ENCODE peak calls at places on chromosomes 3 and 15, in four cellular contexts. H, B, N and W are unnamed samples.

GRCh38 chr3:136106101-136106500 is 90.0 kb downstream of the MSL2 start:
- DNase-seq in H (no peak), B (no peak), N (no peak), W (no peak)

GRCh38 chr3:57017481-57017880 is 43.0 kb upstream of the SPATA12 start:
- DNase-seq in H (no peak), B (no peak), N (no peak), W (no peak)

GRCh38 chr15:57263520-57263919 is 112.8 kb upstream of the CGNL1 start:
- DNase-seq in H (no peak), B (no peak), N (no peak), W (no peak)

GRCh38 chr3:156628095-156628690 is 46.2 kb upstream of the TIPARP start:
- DNase-seq in H (peak; percentile 39), B (no peak), N (peak; percentile 38), W (no peak)

GRCh38 chr15:69992326-69992725 is 105.4 kb downstream of the TLE3 start:
- DNase-seq in H (peak; percentile 27), B (no peak), N (no peak), W (no peak)

GRCh38 chr3:5309181-5309580 is 121.7 kb downstream of the EDEM1 start:
- DNase-seq in H (no peak), B (no peak), N (no peak), W (no peak)

GRCh38 chr15:95845862-95846515 is 484.5 kb upstream of the NR2F2 start:
- DNase-seq in H (no peak), B (no peak), N (no peak), W (no peak)

GRCh38 chr15:52247032-52247431 is 48.6 kb downstream of the MYO5C start:
- DNase-seq in H (peak; percentile 71), B (no peak), N (no peak), W (no peak)

GRCh38 chr15:41866872-41867579 is 26.8 kb downstream of the SPTBN5 start:
- DNase-seq in H (no peak), B (no peak), N (no peak), W (no peak)

GRCh38 chr3:99669879-99670555 is 31.6 kb downstream of the COL8A1 start:
- DNase-seq in H (peak; percentile 83), B (no peak), N (no peak), W (no peak)

GRCh38 chr3:59862686-59863085 is 812.9 kb upstream of the CFAP20DC start:
- DNase-seq in H (peak; percentile 10), B (no peak), N (no peak), W (no peak)

GRCh38 chr15:41495736-41496599 is 2.3 kb downstream of the ITPKA start:
- DNase-seq in H (no peak), B (no peak), N (peak; percentile 82), W (no peak)

GRCh38 chr3:120147072-120147871 is 53.0 kb upstream of the GSK3B start:
- DNase-seq in H (no peak), B (peak; percentile 17), N (peak; percentile 65), W (peak; percentile 14)

GRCh38 chr3:52046914-52047239 is 9.5 kb downstream of the DUSP7 start:
- DNase-seq in H (no peak), B (no peak), N (no peak), W (no peak)
- H3K27ac ChIP-seq in H (peak overlapping the region; percentile 94), B (no peak overlapping the region), N (no peak overlapping the region), W (no peak overlapping the region)

GRCh38 chr3:172679599-172679998 is 31.3 kb downstream of the NCEH1 start:
- DNase-seq in H (no peak), B (no peak), N (no peak), W (no peak)
- H3K4me3 ChIP-seq in H (no peak overlapping the region), B (no peak overlapping the region), N (no peak overlapping the region), W (no peak overlapping the region)

DNA sequence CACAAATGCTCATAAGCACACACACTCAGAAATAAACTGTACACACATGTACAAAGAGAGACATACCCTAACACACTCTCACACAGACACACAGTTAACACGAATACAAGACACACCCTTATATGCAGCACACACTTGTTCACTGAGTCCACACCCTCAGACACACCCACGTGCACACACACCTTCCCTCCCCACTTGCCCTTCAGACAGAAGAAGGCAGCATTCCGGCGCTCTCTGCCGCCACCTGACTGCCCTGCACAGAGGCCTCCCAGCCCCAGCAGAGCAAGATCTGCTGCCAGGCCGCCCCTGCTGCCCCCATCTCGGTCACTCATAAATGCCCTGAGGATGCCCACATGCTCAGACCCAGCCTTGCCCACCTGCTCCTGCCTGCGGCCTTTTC is 71.0 kb downstream of the EPHB3 start:
- DNase-seq in H (no peak), B (no peak), N (no peak), W (no peak)
- H3K27me3 ChIP-seq in H (no peaks in the 10 kb centered on the region), B (no peaks in the 10 kb centered on the region), N (no peaks in the 10 kb centered on the region), W (no peaks in the 10 kb centered on the region)

GRCh38 chr3:50272911-50273688 is 4.2 kb downstream of the SEMA3B start:
- DNase-seq in H (peak; percentile 81), B (peak; percentile 73), N (peak; percentile 90), W (peak; percentile 73)
- H3K27ac ChIP-seq in H (no peak overlapping the region), B (no peak overlapping the region), N (no peak overlapping the region), W (no peak overlapping the region)

DNA sequence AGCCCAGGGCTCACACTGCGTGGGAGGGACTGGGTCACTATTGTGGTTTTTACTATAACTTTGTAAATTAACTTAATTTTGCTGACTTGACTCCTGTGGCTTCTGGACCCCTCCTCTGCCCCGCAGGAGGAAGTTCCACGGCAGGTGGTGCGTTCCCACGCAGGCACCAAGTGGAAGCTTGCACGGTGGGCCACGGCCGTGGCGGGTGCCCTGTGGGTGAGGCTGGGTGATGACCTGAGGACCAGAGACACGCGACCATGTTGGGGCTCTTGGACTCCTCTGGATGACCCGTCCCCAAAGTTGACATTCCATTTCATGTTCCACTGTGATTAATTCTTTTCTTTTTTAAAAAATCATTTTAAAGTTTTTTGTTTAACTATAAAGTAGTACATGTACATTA is 89.0 kb downstream of the FBLN2 start:
- DNase-seq in H (no peak), B (no peak), N (no peak), W (no peak)
- H3K4me3 ChIP-seq in H (no peak overlapping the region), B (no peak overlapping the region), N (no peak overlapping the region), W (no peak overlapping the region)